ENCODE peak calls at places on chromosomes 16 and 17, in seven cellular contexts. One of them, this sample, is unnamed.

GRCh38 chr16:66474750-66475199 is 47.7 kb downstream of the BEAN1 start:
- DNase-seq in HEK293T: no peak
- DNase-seq in WTC11: no peak
- DNase-seq in GM12878: peak
- DNase-seq in HCT116: no peak
- DNase-seq in K562: no peak
- DNase-seq in HepG2: no peak
- DNase-seq in this sample: no peak

GRCh38 chr17:31093866-31094599 is 744 bp upstream of the NF1 start:
- DNase-seq in HEK293T: no peak
- DNase-seq in WTC11: no peak
- DNase-seq in GM12878: no peak
- DNase-seq in HCT116: no peak
- DNase-seq in K562: no peak
- DNase-seq in HepG2: peak
- DNase-seq in this sample: no peak

GRCh38 chr17:21282231-21282630 is 2.3 kb upstream of the MAP2K3 start:
- DNase-seq in HEK293T: no peak
- DNase-seq in WTC11: no peak
- DNase-seq in GM12878: no peak
- DNase-seq in HCT116: peak
- DNase-seq in K562: no peak
- DNase-seq in HepG2: no peak
- DNase-seq in this sample: no peak

GRCh38 chr17:6061290-6061689 is 8.9 kb upstream of the WSCD1 start:
- DNase-seq in HEK293T: no peak
- DNase-seq in WTC11: no peak
- DNase-seq in GM12878: no peak
- DNase-seq in HCT116: peak
- DNase-seq in K562: no peak
- DNase-seq in HepG2: peak
- DNase-seq in this sample: no peak

GRCh38 chr16:24289301-24289700 is 33.2 kb downstream of the CACNG3 start:
- DNase-seq in HEK293T: no peak
- DNase-seq in WTC11: no peak
- DNase-seq in GM12878: no peak
- DNase-seq in HCT116: no peak
- DNase-seq in K562: no peak
- DNase-seq in HepG2: no peak
- DNase-seq in this sample: no peak

GRCh38 chr16:47079883-47080282 is 63.9 kb downstream of the NETO2 start:
- DNase-seq in HEK293T: no peak
- DNase-seq in WTC11: no peak
- DNase-seq in GM12878: no peak
- DNase-seq in HCT116: no peak
- DNase-seq in K562: no peak
- DNase-seq in HepG2: no peak
- DNase-seq in this sample: no peak

GRCh38 chr16:86383488-86384262 is 126.7 kb upstream of the FOXF1 start:
- DNase-seq in HEK293T: no peak
- DNase-seq in WTC11: no peak
- DNase-seq in GM12878: no peak
- DNase-seq in HCT116: no peak
- DNase-seq in K562: peak
- DNase-seq in HepG2: no peak
- DNase-seq in this sample: no peak

GRCh38 chr17:69050999-69051775 is 9.5 kb downstream of the ABCA9 start:
- DNase-seq in HEK293T: no peak
- DNase-seq in WTC11: no peak
- DNase-seq in GM12878: no peak
- DNase-seq in HCT116: no peak
- DNase-seq in K562: no peak
- DNase-seq in HepG2: peak
- DNase-seq in this sample: no peak

GRCh38 chr16:75647138-75647491 is 350 bp downstream of the KARS1 start:
- DNase-seq in HEK293T: no peak
- DNase-seq in WTC11: no peak
- DNase-seq in GM12878: no peak
- DNase-seq in HCT116: no peak
- DNase-seq in K562: no peak
- DNase-seq in HepG2: no peak
- DNase-seq in this sample: no peak

GRCh38 chr17:63751806-63752205 is 10.2 kb upstream of the STRADA start:
- DNase-seq in HEK293T: no peak
- DNase-seq in WTC11: no peak
- DNase-seq in GM12878: no peak
- DNase-seq in HCT116: no peak
- DNase-seq in K562: no peak
- DNase-seq in HepG2: no peak
- DNase-seq in this sample: no peak

GRCh38 chr16:1014771-1015495 is 33.4 kb downstream of the SOX8 start:
- DNase-seq in HEK293T: no peak
- DNase-seq in WTC11: no peak
- DNase-seq in GM12878: no peak
- DNase-seq in HCT116: no peak
- DNase-seq in K562: no peak
- DNase-seq in HepG2: no peak
- DNase-seq in this sample: no peak

GRCh38 chr17:42185497-42185860 is 227 bp upstream of the HCRT start:
- DNase-seq in HEK293T: no peak
- DNase-seq in WTC11: no peak
- DNase-seq in GM12878: no peak
- DNase-seq in HCT116: no peak
- DNase-seq in K562: no peak
- DNase-seq in HepG2: no peak
- DNase-seq in this sample: no peak

GRCh38 chr17:83050651-83051422 is 28.6 kb upstream of the METRNL start:
- DNase-seq in HEK293T: no peak
- DNase-seq in WTC11: peak
- DNase-seq in GM12878: no peak
- DNase-seq in HCT116: no peak
- DNase-seq in K562: no peak
- DNase-seq in HepG2: no peak
- DNase-seq in this sample: peak

GRCh38 chr17:17540278-17540906 is 44.2 kb upstream of the RASD1 start:
- DNase-seq in HEK293T: no peak
- DNase-seq in WTC11: peak
- DNase-seq in GM12878: no peak
- DNase-seq in HCT116: no peak
- DNase-seq in K562: no peak
- DNase-seq in HepG2: no peak
- DNase-seq in this sample: no peak

GRCh38 chr17:5364156-5364555 is 55.3 kb downstream of the NUP88 start:
- DNase-seq in HEK293T: no peak
- DNase-seq in WTC11: no peak
- DNase-seq in GM12878: no peak
- DNase-seq in HCT116: no peak
- DNase-seq in K562: no peak
- DNase-seq in HepG2: no peak
- DNase-seq in this sample: no peak

GRCh38 chr16:54402270-54402669 is 115.7 kb upstream of the IRX3 start:
- DNase-seq in HEK293T: no peak
- DNase-seq in WTC11: no peak
- DNase-seq in GM12878: no peak
- DNase-seq in HCT116: no peak
- DNase-seq in K562: no peak
- DNase-seq in HepG2: no peak
- DNase-seq in this sample: no peak

GRCh38 chr16:11100239-11100750 is 155.7 kb downstream of the SOCS1 start:
- DNase-seq in HEK293T: peak
- DNase-seq in WTC11: peak
- DNase-seq in GM12878: peak
- DNase-seq in HCT116: peak
- DNase-seq in K562: peak
- DNase-seq in HepG2: no peak
- DNase-seq in this sample: peak

GRCh38 chr16:30660424-30661251 is 2.4 kb downstream of the FBRS start:
- DNase-seq in HEK293T: no peak
- DNase-seq in WTC11: no peak
- DNase-seq in GM12878: no peak
- DNase-seq in HCT116: no peak
- DNase-seq in K562: no peak
- DNase-seq in HepG2: no peak
- DNase-seq in this sample: no peak

GRCh38 chr16:30656974-30657865 is 1.0 kb upstream of the FBRS start:
- DNase-seq in HEK293T: no peak
- DNase-seq in WTC11: no peak
- DNase-seq in GM12878: no peak
- DNase-seq in HCT116: no peak
- DNase-seq in K562: no peak
- DNase-seq in HepG2: no peak
- DNase-seq in this sample: no peak

GRCh38 chr16:30657866-30658730 is at the start of gene FBRS:
- DNase-seq in HEK293T: peak
- DNase-seq in WTC11: peak
- DNase-seq in GM12878: peak
- DNase-seq in HCT116: peak
- DNase-seq in K562: peak
- DNase-seq in HepG2: peak
- DNase-seq in this sample: peak

GRCh38 chr16:30658731-30659506 is 688 bp downstream of the FBRS start:
- DNase-seq in HEK293T: peak
- DNase-seq in WTC11: peak
- DNase-seq in GM12878: peak
- DNase-seq in HCT116: peak
- DNase-seq in K562: peak
- DNase-seq in HepG2: peak
- DNase-seq in this sample: peak

GRCh38 chr16:30659507-30660423 is 1.5 kb downstream of the FBRS start:
- DNase-seq in HEK293T: peak
- DNase-seq in WTC11: no peak
- DNase-seq in GM12878: no peak
- DNase-seq in HCT116: no peak
- DNase-seq in K562: peak
- DNase-seq in HepG2: no peak
- DNase-seq in this sample: no peak
- TF ChIP-seq SP1 in HEK293T: no peak
- TF ChIP-seq SP1 in WTC11: no peak
- TF ChIP-seq SP1 in GM12878: no peak
- TF ChIP-seq SP1 in HCT116: no peak
- TF ChIP-seq SP1 in K562: no peak
- TF ChIP-seq SP1 in HepG2: no peak
- TF ChIP-seq SP1 in this sample: no peak

GRCh38 chr16:51556694-51557327 is 405.7 kb upstream of the SALL1 start:
- DNase-seq in HEK293T: peak
- DNase-seq in WTC11: no peak
- DNase-seq in GM12878: no peak
- DNase-seq in HCT116: no peak
- DNase-seq in K562: no peak
- DNase-seq in HepG2: no peak
- DNase-seq in this sample: no peak

GRCh38 chr16:51557670-51558069 is 406.6 kb upstream of the SALL1 start:
- DNase-seq in HEK293T: no peak
- DNase-seq in WTC11: no peak
- DNase-seq in GM12878: no peak
- DNase-seq in HCT116: no peak
- DNase-seq in K562: no peak
- DNase-seq in HepG2: no peak
- DNase-seq in this sample: no peak

GRCh38 chr16:51550785-51551184 is 399.7 kb upstream of the SALL1 start:
- DNase-seq in HEK293T: no peak
- DNase-seq in WTC11: no peak
- DNase-seq in GM12878: no peak
- DNase-seq in HCT116: no peak
- DNase-seq in K562: no peak
- DNase-seq in HepG2: no peak
- DNase-seq in this sample: no peak

GRCh38 chr16:51553314-51553713 is 402.2 kb upstream of the SALL1 start:
- DNase-seq in HEK293T: no peak
- DNase-seq in WTC11: no peak
- DNase-seq in GM12878: no peak
- DNase-seq in HCT116: no peak
- DNase-seq in K562: no peak
- DNase-seq in HepG2: no peak
- DNase-seq in this sample: no peak

DNA sequence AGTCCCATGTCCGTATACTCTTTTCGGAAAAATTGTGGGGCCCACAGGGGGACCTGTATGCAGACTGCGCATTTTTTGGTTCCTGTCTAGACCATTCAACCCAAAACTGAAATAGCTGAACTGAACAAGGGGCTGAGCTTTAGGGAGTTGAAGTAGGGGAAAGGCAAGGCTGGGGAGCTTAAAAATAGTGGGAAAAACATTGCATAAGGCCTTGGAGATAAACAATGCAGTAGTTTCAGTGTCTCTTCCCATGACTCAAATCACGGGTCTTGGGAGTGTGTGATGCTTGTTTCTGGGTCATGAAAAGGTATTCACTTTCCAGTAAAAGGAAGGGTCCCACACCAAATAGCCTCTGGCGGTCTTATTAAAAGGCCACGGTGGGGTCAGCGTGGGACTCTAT is 402.8 kb upstream of the SALL1 start:
- DNase-seq in HEK293T: no peak
- DNase-seq in WTC11: no peak
- DNase-seq in GM12878: no peak
- DNase-seq in HCT116: no peak
- DNase-seq in K562: no peak
- DNase-seq in HepG2: no peak
- DNase-seq in this sample: no peak
- TF ChIP-seq SP1 in HEK293T: no peak
- TF ChIP-seq SP1 in WTC11: no peak
- TF ChIP-seq SP1 in GM12878: no peak
- TF ChIP-seq SP1 in HCT116: no peak
- TF ChIP-seq SP1 in K562: no peak
- TF ChIP-seq SP1 in HepG2: no peak
- TF ChIP-seq SP1 in this sample: no peak

GRCh38 chr16:28935924-28936783 is 4.4 kb downstream of the CD19 start:
- DNase-seq in HEK293T: peak
- DNase-seq in WTC11: peak
- DNase-seq in GM12878: no peak
- DNase-seq in HCT116: peak
- DNase-seq in K562: peak
- DNase-seq in HepG2: peak
- DNase-seq in this sample: peak
- TF ChIP-seq SP1 in HEK293T: no peak
- TF ChIP-seq SP1 in WTC11: no peak
- TF ChIP-seq SP1 in GM12878: peak
- TF ChIP-seq SP1 in HCT116: no peak
- TF ChIP-seq SP1 in K562: peak
- TF ChIP-seq SP1 in HepG2: peak
- TF ChIP-seq SP1 in this sample: peak

DNA sequence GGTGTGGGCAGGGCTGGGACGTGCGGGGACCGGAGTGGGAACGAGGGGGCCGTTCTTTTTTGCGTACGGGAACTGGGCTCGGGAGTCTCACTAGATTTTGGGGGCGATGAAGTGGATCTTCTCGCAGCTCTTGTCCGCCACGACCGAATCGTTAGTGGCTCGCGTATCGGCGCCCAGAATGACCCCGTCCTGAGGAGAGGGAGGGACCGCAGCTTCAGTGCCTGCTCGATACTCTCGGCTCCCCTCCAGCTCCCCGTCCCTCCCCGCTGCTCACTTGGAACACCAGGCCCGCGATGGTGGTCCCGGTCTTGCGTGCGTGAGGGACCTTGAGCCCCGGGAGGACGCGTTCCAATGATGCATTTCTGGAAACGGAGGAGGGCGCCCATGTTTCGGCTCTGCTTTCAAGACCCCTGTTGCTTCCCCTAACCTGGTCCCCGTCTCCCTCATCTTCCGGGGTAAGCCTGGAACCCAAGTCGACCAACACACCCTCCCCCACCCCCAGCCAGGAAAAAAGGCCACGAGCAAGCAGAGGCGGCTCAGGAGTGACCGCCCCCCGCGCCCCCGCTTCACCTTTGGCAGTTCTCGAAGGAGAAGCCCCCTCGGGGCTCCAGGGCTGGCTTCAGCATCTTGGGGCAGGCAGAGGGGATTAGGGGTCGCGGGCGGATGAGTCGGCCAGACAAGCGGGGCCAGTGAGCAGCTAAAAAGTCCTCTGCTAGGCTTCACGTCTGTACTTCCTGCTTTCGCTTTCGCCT is at the start of gene PSMB10:
- DNase-seq in HEK293T: peak
- DNase-seq in WTC11: peak
- DNase-seq in GM12878: no peak
- DNase-seq in HCT116: no peak
- DNase-seq in K562: peak
- DNase-seq in HepG2: peak
- DNase-seq in this sample: peak
- TF ChIP-seq SP1 in HEK293T: no peak
- TF ChIP-seq SP1 in WTC11: no peak
- TF ChIP-seq SP1 in GM12878: no peak
- TF ChIP-seq SP1 in HCT116: no peak
- TF ChIP-seq SP1 in K562: no peak
- TF ChIP-seq SP1 in HepG2: no peak
- TF ChIP-seq SP1 in this sample: no peak